ENCODE peak calls at places on chromosome 12, in five cellular contexts. One of them, this sample, is unnamed.

GRCh38 chr12:14774074-14774943 is 29.0 kb downstream of the WBP11 start:
- DNase-seq in PC-9: peak
- DNase-seq in astrocyte: peak
- DNase-seq in GM23338: peak
- DNase-seq in HCT116: peak
- DNase-seq in this sample: peak

GRCh38 chr12:122743895-122744525 is 8.6 kb upstream of the DENR start:
- DNase-seq in astrocyte: no peak
- DNase-seq in GM23338: no peak
- DNase-seq in PC-9: no peak
- DNase-seq in HCT116: no peak
- DNase-seq in this sample: no peak

GRCh38 chr12:132506730-132507538 is 17.0 kb downstream of the FBRSL1 start:
- DNase-seq in PC-9: no peak
- DNase-seq in GM23338: no peak
- DNase-seq in astrocyte: peak
- DNase-seq in HCT116: no peak
- DNase-seq in this sample: no peak

GRCh38 chr12:666766-667308 is 3.6 kb upstream of the NINJ2 start:
- DNase-seq in HCT116: no peak
- DNase-seq in GM23338: no peak
- DNase-seq in PC-9: no peak
- DNase-seq in astrocyte: peak
- DNase-seq in this sample: peak

GRCh38 chr12:30440826-30441602 is 254.7 kb downstream of the IPO8 start:
- DNase-seq in PC-9: no peak
- DNase-seq in HCT116: peak
- DNase-seq in GM23338: peak
- DNase-seq in astrocyte: no peak
- DNase-seq in this sample: no peak

GRCh38 chr12:3206536-3207072 is 129.4 kb downstream of the TSPAN9 start:
- DNase-seq in HCT116: no peak
- DNase-seq in PC-9: no peak
- DNase-seq in astrocyte: no peak
- DNase-seq in GM23338: no peak
- DNase-seq in this sample: no peak

GRCh38 chr12:19764408-19764807 is 325.1 kb downstream of the AEBP2 start:
- DNase-seq in astrocyte: peak
- DNase-seq in HCT116: no peak
- DNase-seq in GM23338: no peak
- DNase-seq in PC-9: no peak
- DNase-seq in this sample: no peak

GRCh38 chr12:31324116-31324844 is 1.7 kb downstream of the SINHCAF start:
- DNase-seq in HCT116: peak
- DNase-seq in astrocyte: peak
- DNase-seq in PC-9: peak
- DNase-seq in GM23338: peak
- DNase-seq in this sample: peak

GRCh38 chr12:49636979-49637378 is 13.6 kb downstream of the PRPF40B start:
- DNase-seq in HCT116: peak
- DNase-seq in PC-9: peak
- DNase-seq in astrocyte: peak
- DNase-seq in GM23338: peak
- DNase-seq in this sample: peak

GRCh38 chr12:25497021-25497420 is 56.1 kb downstream of the LMNTD1 start:
- DNase-seq in PC-9: no peak
- DNase-seq in GM23338: peak
- DNase-seq in astrocyte: peak
- DNase-seq in HCT116: no peak
- DNase-seq in this sample: no peak

GRCh38 chr12:9651265-9651729 is 18.2 kb upstream of the CLEC2D start:
- DNase-seq in astrocyte: peak
- DNase-seq in GM23338: no peak
- DNase-seq in HCT116: no peak
- DNase-seq in PC-9: no peak
- DNase-seq in this sample: peak

GRCh38 chr12:20829919-20830318 is 19.4 kb downstream of the SLCO1B3 start:
- DNase-seq in astrocyte: no peak
- DNase-seq in PC-9: no peak
- DNase-seq in HCT116: no peak
- DNase-seq in GM23338: no peak
- DNase-seq in this sample: no peak

GRCh38 chr12:89479982-89480381 is 44.6 kb downstream of the GALNT4 start:
- DNase-seq in GM23338: no peak
- DNase-seq in HCT116: no peak
- DNase-seq in astrocyte: no peak
- DNase-seq in PC-9: no peak
- DNase-seq in this sample: no peak

GRCh38 chr12:3214508-3215365 is 137.6 kb downstream of the TSPAN9 start:
- DNase-seq in astrocyte: no peak
- DNase-seq in GM23338: peak
- DNase-seq in PC-9: no peak
- DNase-seq in HCT116: no peak
- DNase-seq in this sample: no peak

GRCh38 chr12:131865196-131865875 is 29.1 kb upstream of the ULK1 start:
- DNase-seq in astrocyte: peak
- DNase-seq in HCT116: peak
- DNase-seq in PC-9: peak
- DNase-seq in GM23338: no peak
- DNase-seq in this sample: peak

GRCh38 chr12:119592232-119592631 is 1.3 kb upstream of the TMEM233 start:
- DNase-seq in HCT116: no peak
- DNase-seq in GM23338: no peak
- DNase-seq in astrocyte: peak
- DNase-seq in PC-9: no peak
- DNase-seq in this sample: no peak

GRCh38 chr12:2057041-2057792 is 4.4 kb downstream of the CACNA1C start:
- DNase-seq in HCT116: peak
- DNase-seq in GM23338: peak
- DNase-seq in astrocyte: no peak
- DNase-seq in PC-9: peak
- DNase-seq in this sample: peak

GRCh38 chr12:52566847-52567291 is 6.8 kb downstream of the KRT74 start:
- DNase-seq in GM23338: no peak
- DNase-seq in astrocyte: no peak
- DNase-seq in PC-9: no peak
- DNase-seq in HCT116: no peak
- DNase-seq in this sample: no peak

GRCh38 chr12:74685385-74685784 is 147.8 kb downstream of the ATXN7L3B start:
- DNase-seq in astrocyte: no peak
- DNase-seq in PC-9: no peak
- DNase-seq in HCT116: no peak
- DNase-seq in GM23338: no peak
- DNase-seq in this sample: no peak

GRCh38 chr12:128823216-128823915 is 392 bp downstream of the SLC15A4 start:
- DNase-seq in HCT116: no peak
- DNase-seq in astrocyte: peak
- DNase-seq in GM23338: peak
- DNase-seq in PC-9: peak
- DNase-seq in this sample: peak

GRCh38 chr12:123733243-123733642 is 21.1 kb downstream of the ATP6V0A2 start:
- DNase-seq in GM23338: no peak
- DNase-seq in HCT116: no peak
- DNase-seq in PC-9: no peak
- DNase-seq in astrocyte: no peak
- DNase-seq in this sample: no peak

GRCh38 chr12:76024942-76025600 is 6.5 kb downstream of the PHLDA1 start:
- DNase-seq in HCT116: no peak
- DNase-seq in astrocyte: peak
- DNase-seq in PC-9: no peak
- DNase-seq in GM23338: no peak
- DNase-seq in this sample: peak

GRCh38 chr12:114682920-114683708 is 861 bp downstream of the TBX3 start:
- DNase-seq in PC-9: no peak
- DNase-seq in GM23338: no peak
- DNase-seq in astrocyte: no peak
- DNase-seq in HCT116: no peak
- DNase-seq in this sample: peak

GRCh38 chr12:26783791-26784379 is 49.1 kb downstream of the ITPR2 start:
- DNase-seq in GM23338: no peak
- DNase-seq in astrocyte: no peak
- DNase-seq in PC-9: no peak
- DNase-seq in HCT116: no peak
- DNase-seq in this sample: no peak

GRCh38 chr12:47903927-47904646 is 707 bp downstream of the VDR start:
- DNase-seq in PC-9: peak
- DNase-seq in astrocyte: peak
- DNase-seq in HCT116: peak
- DNase-seq in GM23338: peak
- DNase-seq in this sample: peak

GRCh38 chr12:10366875-10367274 is 23.0 kb downstream of the KLRK1 start:
- DNase-seq in PC-9: no peak
- DNase-seq in HCT116: no peak
- DNase-seq in GM23338: no peak
- DNase-seq in astrocyte: no peak
- DNase-seq in this sample: peak

GRCh38 chr12:92505373-92506340 is 197.1 kb upstream of the PLEKHG7 start:
- DNase-seq in PC-9: no peak
- DNase-seq in GM23338: no peak
- DNase-seq in astrocyte: peak
- DNase-seq in HCT116: no peak
- DNase-seq in this sample: no peak

GRCh38 chr12:71594214-71594948 is 69.3 kb downstream of the ZFC3H1 start:
- DNase-seq in HCT116: peak
- DNase-seq in astrocyte: no peak
- DNase-seq in GM23338: no peak
- DNase-seq in PC-9: no peak
- DNase-seq in this sample: no peak

GRCh38 chr12:93453633-93454032 is 11.9 kb upstream of the UBE2N start:
- DNase-seq in HCT116: no peak
- DNase-seq in PC-9: no peak
- DNase-seq in GM23338: peak
- DNase-seq in astrocyte: peak
- DNase-seq in this sample: no peak

GRCh38 chr12:30687265-30687986 is 8.2 kb downstream of the IPO8 start:
- DNase-seq in HCT116: no peak
- DNase-seq in astrocyte: peak
- DNase-seq in GM23338: no peak
- DNase-seq in PC-9: no peak
- DNase-seq in this sample: no peak

GRCh38 chr12:5522358-5523335 is 90.7 kb downstream of the NTF3 start:
- DNase-seq in astrocyte: no peak
- DNase-seq in PC-9: no peak
- DNase-seq in GM23338: no peak
- DNase-seq in HCT116: no peak
- DNase-seq in this sample: no peak
- H3K4me2 ChIP-seq in astrocyte: no peak
- H3K4me2 ChIP-seq in PC-9: no peak
- H3K4me2 ChIP-seq in GM23338: no peak
- H3K4me2 ChIP-seq in HCT116: no peak
- H3K4me2 ChIP-seq in this sample: no peak

GRCh38 chr12:121023799-121024198 is 7.5 kb upstream of the C12orf43 start:
- DNase-seq in GM23338: no peak
- DNase-seq in PC-9: no peak
- DNase-seq in HCT116: no peak
- DNase-seq in astrocyte: no peak
- DNase-seq in this sample: no peak

GRCh38 chr12:121018860-121019259 is 2.6 kb upstream of the C12orf43 start:
- DNase-seq in PC-9: no peak
- DNase-seq in GM23338: no peak
- DNase-seq in HCT116: no peak
- DNase-seq in astrocyte: no peak
- DNase-seq in this sample: no peak

GRCh38 chr12:121022713-121023112 is 6.4 kb upstream of the C12orf43 start:
- DNase-seq in PC-9: no peak
- DNase-seq in astrocyte: no peak
- DNase-seq in GM23338: no peak
- DNase-seq in HCT116: no peak
- DNase-seq in this sample: no peak

GRCh38 chr12:121017966-121018491 is 1.7 kb upstream of the C12orf43 start:
- DNase-seq in GM23338: no peak
- DNase-seq in PC-9: no peak
- DNase-seq in HCT116: no peak
- DNase-seq in astrocyte: no peak
- DNase-seq in this sample: no peak

GRCh38 chr12:121021754-121022153 is 5.5 kb upstream of the C12orf43 start:
- DNase-seq in HCT116: no peak
- DNase-seq in astrocyte: no peak
- DNase-seq in PC-9: no peak
- DNase-seq in GM23338: no peak
- DNase-seq in this sample: no peak
- TF ChIP-seq EZH2 in HCT116: no peak
- TF ChIP-seq EZH2 in astrocyte: no peak
- TF ChIP-seq EZH2 in PC-9: no peak
- TF ChIP-seq EZH2 in GM23338: no peak
- TF ChIP-seq EZH2 in this sample: no peak

GRCh38 chr12:44763021-44763420 is 113.1 kb downstream of the NELL2 start:
- DNase-seq in PC-9: no peak
- DNase-seq in HCT116: no peak
- DNase-seq in GM23338: no peak
- DNase-seq in astrocyte: no peak
- DNase-seq in this sample: no peak
- H3K4me2 ChIP-seq in PC-9: no peak
- H3K4me2 ChIP-seq in HCT116: no peak
- H3K4me2 ChIP-seq in GM23338: no peak
- H3K4me2 ChIP-seq in astrocyte: no peak
- H3K4me2 ChIP-seq in this sample: no peak

GRCh38 chr12:32402170-32402569 is 2.8 kb downstream of the FGD4 start:
- DNase-seq in GM23338: no peak
- DNase-seq in astrocyte: no peak
- DNase-seq in HCT116: no peak
- DNase-seq in PC-9: no peak
- DNase-seq in this sample: no peak

GRCh38 chr12:32399373-32400113 is at the start of gene FGD4:
- DNase-seq in HCT116: peak
- DNase-seq in astrocyte: peak
- DNase-seq in GM23338: peak
- DNase-seq in PC-9: peak
- DNase-seq in this sample: peak

GRCh38 chr12:32400866-32401265 is 1.5 kb downstream of the FGD4 start:
- DNase-seq in astrocyte: no peak
- DNase-seq in HCT116: no peak
- DNase-seq in PC-9: no peak
- DNase-seq in GM23338: no peak
- DNase-seq in this sample: no peak

GRCh38 chr12:32399045-32399372 is 349 bp upstream of the FGD4 start:
- DNase-seq in PC-9: no peak
- DNase-seq in astrocyte: no peak
- DNase-seq in HCT116: no peak
- DNase-seq in GM23338: no peak
- DNase-seq in this sample: no peak

DNA sequence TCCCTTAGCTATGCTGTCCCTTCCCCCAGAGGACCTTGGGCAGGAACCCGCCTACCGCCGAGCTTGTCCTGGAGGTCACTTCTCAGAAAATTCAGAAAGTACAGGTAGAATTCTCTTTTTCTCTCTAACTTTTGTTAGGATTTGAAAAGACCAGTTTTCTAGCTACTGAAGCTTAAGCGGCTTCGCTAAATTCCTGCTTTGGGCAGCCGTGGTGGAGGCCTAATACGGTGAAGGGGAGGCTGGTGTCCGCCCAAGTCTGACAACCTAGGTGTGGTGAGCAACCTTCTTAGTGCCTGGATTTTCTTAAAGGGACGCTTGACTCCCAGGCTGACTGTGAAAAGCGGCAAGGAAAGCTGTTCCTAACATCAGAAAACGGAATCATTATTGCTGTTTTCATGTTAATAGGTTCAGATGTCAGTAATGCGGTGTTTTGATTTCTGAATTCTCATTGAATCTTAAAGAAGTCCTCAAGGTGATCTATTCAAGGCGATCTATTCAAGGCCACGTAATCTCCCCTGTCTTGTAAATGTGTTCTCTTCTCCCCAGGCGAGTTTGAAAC is 835 bp downstream of the FGD4 start:
- DNase-seq in astrocyte: no peak
- DNase-seq in PC-9: no peak
- DNase-seq in HCT116: peak
- DNase-seq in GM23338: peak
- DNase-seq in this sample: peak
- TF ChIP-seq EZH2 in astrocyte: no peak
- TF ChIP-seq EZH2 in PC-9: no peak
- TF ChIP-seq EZH2 in HCT116: no peak
- TF ChIP-seq EZH2 in GM23338: no peak
- TF ChIP-seq EZH2 in this sample: no peak